ENCODE peak calls at places on chromosomes 1 and 21, in five cellular contexts. Y, P, R, T and G are unnamed samples.

GRCh38 chr1:235503333-235504121 is 725 bp downstream of the B3GALNT2 start:
- DNase-seq in Y (peak; percentile 73), P (peak; percentile 36), R (peak; percentile 69), T (peak; percentile 93), G (no peak)

GRCh38 chr1:94265931-94266330 is 28.5 kb upstream of the ARHGAP29 start:
- DNase-seq in Y (no peak), P (no peak), R (no peak), T (no peak), G (no peak)

GRCh38 chr1:155858805-155859233 is 548 bp upstream of the SYT11 start:
- DNase-seq in Y (no peak), P (peak; percentile 25), R (peak; percentile 21), T (no peak), G (peak; percentile 77)

GRCh38 chr1:79235221-79236002 is 228.9 kb upstream of the ADGRL4 start:
- DNase-seq in Y (no peak), P (no peak), R (no peak), T (no peak), G (no peak)

GRCh38 chr1:48000883-48001282 is 3.7 kb upstream of the TRABD2B start:
- DNase-seq in Y (no peak), P (no peak), R (no peak), T (no peak), G (no peak)

GRCh38 chr1:76144233-76144632 is 69.7 kb downstream of the ST6GALNAC3 start:
- DNase-seq in Y (no peak), P (no peak), R (no peak), T (no peak), G (no peak)

GRCh38 chr1:77975907-77976306 is 3.0 kb downstream of the FUBP1 start:
- DNase-seq in Y (no peak), P (no peak), R (no peak), T (no peak), G (no peak)

GRCh38 chr1:206455320-206455680 is 15.0 kb upstream of the IKBKE start:
- DNase-seq in Y (no peak), P (no peak), R (no peak), T (no peak), G (no peak)

GRCh38 chr1:110504221-110504620 is 14.8 kb downstream of the KCNA10 start:
- DNase-seq in Y (no peak), P (no peak), R (no peak), T (no peak), G (no peak)

GRCh38 chr1:91199988-91200387 is 178.2 kb upstream of the ZNF644 start:
- DNase-seq in Y (no peak), P (no peak), R (no peak), T (no peak), G (no peak)

GRCh38 chr1:87684194-87684593 is 355.5 kb downstream of the LMO4 start:
- DNase-seq in Y (no peak), P (no peak), R (peak; percentile 32), T (peak; percentile 65), G (no peak)

GRCh38 chr1:160575112-160575664 is 4.1 kb downstream of the CD84 start:
- DNase-seq in Y (no peak), P (no peak), R (no peak), T (no peak), G (no peak)

GRCh38 chr1:200075938-200076546 is 48.5 kb downstream of the NR5A2 start:
- DNase-seq in Y (peak; percentile 83), P (no peak), R (peak; percentile 39), T (no peak), G (no peak)

GRCh38 chr1:118986291-118986838 is 1.8 kb downstream of the TBX15 start:
- DNase-seq in Y (no peak), P (no peak), R (no peak), T (no peak), G (no peak)

GRCh38 chr1:61097326-61097725 is 15.0 kb downstream of the NFIA start:
- DNase-seq in Y (no peak), P (no peak), R (no peak), T (no peak), G (no peak)

GRCh38 chr1:25487628-25488027 is 55.8 kb upstream of the LDLRAP1 start:
- DNase-seq in Y (no peak), P (no peak), R (no peak), T (no peak), G (no peak)

GRCh38 chr1:241115784-241116183 is 241.2 kb downstream of the RGS7 start:
- DNase-seq in Y (no peak), P (no peak), R (no peak), T (no peak), G (no peak)

DNA sequence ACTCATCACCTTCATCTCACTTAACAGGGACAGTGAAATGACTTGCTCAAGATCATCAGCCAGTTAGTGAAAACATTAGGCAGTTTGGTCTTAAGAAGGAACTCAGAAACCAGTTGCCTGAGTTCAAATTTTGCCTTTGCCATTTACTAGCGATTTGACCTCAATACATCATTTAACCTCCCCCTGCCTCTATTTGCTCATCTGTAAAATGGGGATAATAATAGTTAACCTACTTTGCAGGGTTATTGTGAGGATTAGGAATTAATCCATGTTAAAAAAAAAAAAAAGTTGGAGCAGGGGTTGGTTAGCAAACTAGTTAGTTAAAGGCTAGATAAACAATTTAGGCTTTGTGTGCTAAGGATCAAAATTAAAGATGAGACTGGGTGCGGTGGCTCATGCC is 10.6 kb upstream of the TACSTD2 start:
- DNase-seq in Y (no peak), P (no peak), R (no peak), T (no peak), G (no peak)
- H3K4me1 ChIP-seq in Y (peaks cover 39% of the 10 kb centered on the region), P (peaks cover 15% of the 10 kb centered on the region), R (peaks cover 8% of the 10 kb centered on the region), T (peaks cover 33% of the 10 kb centered on the region), G (peaks cover 13% of the 10 kb centered on the region)

GRCh38 chr1:21914468-21914867 is 22.6 kb downstream of the HSPG2 start:
- DNase-seq in Y (no peak), P (no peak), R (no peak), T (no peak), G (no peak)

GRCh38 chr1:21913763-21914162 is 23.3 kb downstream of the HSPG2 start:
- DNase-seq in Y (no peak), P (no peak), R (no peak), T (no peak), G (no peak)

GRCh38 chr1:21913258-21913657 is 23.9 kb downstream of the HSPG2 start:
- DNase-seq in Y (no peak), P (peak; percentile 66), R (no peak), T (no peak), G (no peak)

GRCh38 chr1:21916447-21917240 is 20.5 kb downstream of the HSPG2 start:
- DNase-seq in Y (no peak), P (no peak), R (no peak), T (no peak), G (no peak)

DNA sequence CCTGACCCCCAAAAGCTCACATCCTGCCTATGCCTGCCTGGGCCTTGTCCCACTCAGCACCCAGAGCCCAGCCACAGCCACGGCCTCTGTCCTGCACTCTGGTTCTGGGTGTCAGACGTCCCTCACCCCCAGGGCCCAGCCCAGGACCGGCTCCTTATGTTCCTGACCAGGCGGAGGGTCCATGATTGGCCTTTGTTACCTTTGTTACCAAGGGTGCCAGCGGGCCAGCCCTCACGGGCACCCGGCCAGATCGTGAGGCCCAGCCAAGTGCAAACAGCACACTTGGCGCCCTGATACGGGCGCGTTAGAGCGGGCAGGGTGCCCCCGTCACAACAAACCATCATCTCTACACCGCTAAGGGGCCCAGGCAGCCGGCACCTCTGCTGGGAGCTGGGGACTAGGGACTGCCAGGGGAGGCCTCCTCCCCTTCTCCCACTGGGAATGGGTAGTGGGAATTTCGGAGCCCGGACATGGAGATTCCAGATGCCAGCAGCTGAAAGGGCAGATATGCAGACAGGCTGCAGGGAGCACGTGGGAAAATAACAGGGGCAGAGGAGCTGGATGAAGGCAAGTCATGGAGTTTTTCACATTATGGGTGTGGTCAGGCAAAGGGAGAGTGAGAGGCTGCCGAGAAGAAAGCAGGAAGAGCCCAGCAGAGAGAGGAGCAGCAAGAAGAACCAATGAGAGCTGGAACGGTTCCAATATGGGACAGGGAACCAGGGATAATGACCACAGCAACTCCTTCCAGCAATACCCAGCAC is 22.1 kb downstream of the HSPG2 start:
- DNase-seq in Y (peak; percentile 85), P (no peak), R (no peak), T (no peak), G (no peak)
- H3K4me1 ChIP-seq in Y (peaks cover 44% of the 10 kb centered on the region), P (peaks cover 27% of the 10 kb centered on the region), R (peaks cover 31% of the 10 kb centered on the region), T (peaks cover 71% of the 10 kb centered on the region), G (peaks cover 52% of the 10 kb centered on the region)

GRCh38 chr21:15054606-15055239 is 10.1 kb downstream of the NRIP1 start:
- DNase-seq in Y (no peak), P (no peak), R (no peak), T (no peak), G (no peak)
- H3K4me1 ChIP-seq in Y (peaks cover 90% of the 10 kb centered on the region), P (peaks cover 5% of the 10 kb centered on the region), R (peaks cover 57% of the 10 kb centered on the region), T (peaks cover 85% of the 10 kb centered on the region), G (no peaks in the 10 kb centered on the region)

GRCh38 chr21:45153358-45154318 is 79.3 kb downstream of the ADARB1 start:
- DNase-seq in Y (no peak), P (peak; percentile 14), R (no peak), T (no peak), G (peak; percentile 53)

GRCh38 chr21:45154511-45155508 is 80.4 kb downstream of the ADARB1 start:
- DNase-seq in Y (no peak), P (peak; percentile 8), R (no peak), T (no peak), G (no peak)

GRCh38 chr21:45156459-45156858 is 82.1 kb downstream of the ADARB1 start:
- DNase-seq in Y (no peak), P (peak; percentile 7), R (no peak), T (no peak), G (no peak)

GRCh38 chr21:45157932-45158331 is 83.6 kb downstream of the ADARB1 start:
- DNase-seq in Y (no peak), P (peak; percentile 3), R (no peak), T (no peak), G (no peak)

GRCh38 chr21:45155910-45156309 is 81.5 kb downstream of the ADARB1 start:
- DNase-seq in Y (no peak), P (peak; percentile 7), R (no peak), T (no peak), G (no peak)
- H3K4me1 ChIP-seq in Y (no peaks in the 10 kb centered on the region), P (no peaks in the 10 kb centered on the region), R (peaks cover 6% of the 10 kb centered on the region), T (peaks cover 30% of the 10 kb centered on the region), G (peaks cover 4% of the 10 kb centered on the region)

GRCh38 chr1:198234511-198235251 is 77.9 kb downstream of the NEK7 start:
- DNase-seq in Y (no peak), P (no peak), R (no peak), T (no peak), G (no peak)
- H3K4me1 ChIP-seq in Y (peaks cover 19% of the 10 kb centered on the region), P (no peaks in the 10 kb centered on the region), R (no peaks in the 10 kb centered on the region), T (peaks cover 32% of the 10 kb centered on the region), G (no peaks in the 10 kb centered on the region)

DNA sequence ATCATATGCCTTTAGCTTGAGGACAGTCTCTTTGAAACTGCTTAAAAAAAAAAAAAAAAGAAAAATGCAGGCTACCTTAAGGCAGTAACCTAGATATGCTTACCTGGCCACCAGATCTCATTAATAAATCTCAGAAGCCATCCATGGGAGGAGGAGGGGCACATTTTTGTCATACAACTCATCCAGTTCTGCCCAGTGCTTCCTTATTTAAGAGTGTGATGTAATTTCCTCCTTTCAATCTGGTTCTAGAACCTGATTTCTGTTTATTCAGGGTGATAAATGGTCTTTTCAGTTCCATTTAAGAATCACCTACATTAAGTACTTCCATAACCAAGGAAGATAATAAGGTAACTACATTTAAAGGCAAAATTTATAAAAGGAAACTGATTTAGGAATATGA is 6.1 kb downstream of the ERRFI1 start:
- DNase-seq in Y (peak; percentile 66), P (peak; percentile 59), R (peak; percentile 71), T (no peak), G (no peak)
- H3K4me1 ChIP-seq in Y (peaks cover 83% of the 10 kb centered on the region), P (peaks cover 2% of the 10 kb centered on the region), R (peaks cover 58% of the 10 kb centered on the region), T (peaks cover 57% of the 10 kb centered on the region), G (peaks cover 12% of the 10 kb centered on the region)